ENCODE peak calls at places on chromosomes 3 and 15, in six cellular contexts. One of them, this sample, is unnamed.

GRCh38 chr3:101809178-101810022 is 30.4 kb downstream of the NXPE3 start:
- DNase-seq in kidney tubule cell: peak; percentile 81
- DNase-seq in AG10803: peak; percentile 38
- DNase-seq in progenitor cell of endocrine pancreas: no peak
- DNase-seq in aorta: no peak
- DNase-seq in GM12864: no peak
- DNase-seq in this sample: no peak

GRCh38 chr3:126083511-126083912 is 412 bp downstream of the SLC41A3 start:
- DNase-seq in kidney tubule cell: peak; percentile 56
- DNase-seq in AG10803: peak; percentile 22
- DNase-seq in progenitor cell of endocrine pancreas: peak; percentile 44
- DNase-seq in aorta: peak; percentile 83
- DNase-seq in GM12864: no peak
- DNase-seq in this sample: no peak

GRCh38 chr3:155242342-155242741 is 51.1 kb downstream of the STRIT1 start:
- DNase-seq in kidney tubule cell: no peak
- DNase-seq in AG10803: peak; percentile 71
- DNase-seq in progenitor cell of endocrine pancreas: no peak
- DNase-seq in aorta: no peak
- DNase-seq in GM12864: no peak
- DNase-seq in this sample: no peak

GRCh38 chr3:170419301-170420087 is 826 bp downstream of the CLDN11 start:
- DNase-seq in kidney tubule cell: no peak
- DNase-seq in AG10803: peak; percentile 59
- DNase-seq in progenitor cell of endocrine pancreas: no peak
- DNase-seq in aorta: no peak
- DNase-seq in GM12864: no peak
- DNase-seq in this sample: no peak

GRCh38 chr3:48990636-48991421 is 788 bp downstream of the P4HTM start:
- DNase-seq in kidney tubule cell: peak; percentile 43
- DNase-seq in AG10803: peak; percentile 23
- DNase-seq in progenitor cell of endocrine pancreas: no peak
- DNase-seq in aorta: no peak
- DNase-seq in GM12864: no peak
- DNase-seq in this sample: no peak

GRCh38 chr3:10930641-10931040 is 61.9 kb upstream of the SLC6A1 start:
- DNase-seq in kidney tubule cell: no peak
- DNase-seq in AG10803: no peak
- DNase-seq in progenitor cell of endocrine pancreas: no peak
- DNase-seq in aorta: peak; percentile 48
- DNase-seq in GM12864: no peak
- DNase-seq in this sample: no peak

GRCh38 chr15:67077641-67078215 is 12.3 kb downstream of the SMAD3 start:
- DNase-seq in kidney tubule cell: no peak
- DNase-seq in AG10803: no peak
- DNase-seq in progenitor cell of endocrine pancreas: no peak
- DNase-seq in aorta: peak; percentile 32
- DNase-seq in GM12864: no peak
- DNase-seq in this sample: no peak

GRCh38 chr3:16816048-16816780 is 68.5 kb upstream of the PLCL2 start:
- DNase-seq in kidney tubule cell: no peak
- DNase-seq in AG10803: no peak
- DNase-seq in progenitor cell of endocrine pancreas: no peak
- DNase-seq in aorta: no peak
- DNase-seq in GM12864: peak; percentile 30
- DNase-seq in this sample: no peak

GRCh38 chr15:39172380-39173281 is 408.2 kb upstream of the THBS1 start:
- DNase-seq in kidney tubule cell: peak; percentile 84
- DNase-seq in AG10803: peak; percentile 76
- DNase-seq in progenitor cell of endocrine pancreas: no peak
- DNase-seq in aorta: no peak
- DNase-seq in GM12864: no peak
- DNase-seq in this sample: peak; percentile 78

GRCh38 chr3:100882571-100882981 is 110.6 kb downstream of the ABI3BP start:
- DNase-seq in kidney tubule cell: peak; percentile 25
- DNase-seq in AG10803: peak; percentile 53
- DNase-seq in progenitor cell of endocrine pancreas: no peak
- DNase-seq in aorta: no peak
- DNase-seq in GM12864: no peak
- DNase-seq in this sample: no peak

GRCh38 chr3:195753609-195754008 is 32.8 kb downstream of the MUC20 start:
- DNase-seq in kidney tubule cell: no peak
- DNase-seq in AG10803: no peak
- DNase-seq in progenitor cell of endocrine pancreas: no peak
- DNase-seq in aorta: peak; percentile 57
- DNase-seq in GM12864: no peak
- DNase-seq in this sample: no peak

GRCh38 chr3:50193746-50194127 is 2.3 kb downstream of the GNAT1 start:
- DNase-seq in kidney tubule cell: no peak
- DNase-seq in AG10803: no peak
- DNase-seq in progenitor cell of endocrine pancreas: no peak
- DNase-seq in aorta: no peak
- DNase-seq in GM12864: no peak
- DNase-seq in this sample: no peak

GRCh38 chr3:25461946-25462345 is 33.9 kb downstream of the RARB start:
- DNase-seq in kidney tubule cell: no peak
- DNase-seq in AG10803: no peak
- DNase-seq in progenitor cell of endocrine pancreas: no peak
- DNase-seq in aorta: no peak
- DNase-seq in GM12864: no peak
- DNase-seq in this sample: no peak

GRCh38 chr3:64619216-64619615 is 68.6 kb downstream of the ADAMTS9 start:
- DNase-seq in kidney tubule cell: no peak
- DNase-seq in AG10803: no peak
- DNase-seq in progenitor cell of endocrine pancreas: no peak
- DNase-seq in aorta: no peak
- DNase-seq in GM12864: no peak
- DNase-seq in this sample: no peak

GRCh38 chr15:48392356-48392755 is 61.1 kb downstream of the DUT start:
- DNase-seq in kidney tubule cell: no peak
- DNase-seq in AG10803: peak; percentile 79
- DNase-seq in progenitor cell of endocrine pancreas: no peak
- DNase-seq in aorta: no peak
- DNase-seq in GM12864: no peak
- DNase-seq in this sample: no peak

GRCh38 chr15:61518191-61518950 is 289.3 kb upstream of the RORA start:
- DNase-seq in kidney tubule cell: peak; percentile 1
- DNase-seq in AG10803: peak; percentile 29
- DNase-seq in progenitor cell of endocrine pancreas: no peak
- DNase-seq in aorta: no peak
- DNase-seq in GM12864: no peak
- DNase-seq in this sample: no peak

GRCh38 chr3:47669026-47669749 is 90.5 kb upstream of the CSPG5 start:
- DNase-seq in kidney tubule cell: peak; percentile 16
- DNase-seq in AG10803: no peak
- DNase-seq in progenitor cell of endocrine pancreas: no peak
- DNase-seq in aorta: no peak
- DNase-seq in GM12864: no peak
- DNase-seq in this sample: no peak

GRCh38 chr15:82951472-82952155 is 906 bp downstream of the HOMER2 start:
- DNase-seq in kidney tubule cell: peak; percentile 58
- DNase-seq in AG10803: peak; percentile 18
- DNase-seq in progenitor cell of endocrine pancreas: no peak
- DNase-seq in aorta: no peak
- DNase-seq in GM12864: no peak
- DNase-seq in this sample: no peak

GRCh38 chr3:129383292-129383860 is 45.1 kb downstream of the EFCAB12 start:
- DNase-seq in kidney tubule cell: peak; percentile 71
- DNase-seq in AG10803: peak; percentile 48
- DNase-seq in progenitor cell of endocrine pancreas: peak; percentile 37
- DNase-seq in aorta: no peak
- DNase-seq in GM12864: peak; percentile 22
- DNase-seq in this sample: peak; percentile 27

GRCh38 chr3:190558796-190559195 is 44.9 kb downstream of the IL1RAP start:
- DNase-seq in kidney tubule cell: no peak
- DNase-seq in AG10803: no peak
- DNase-seq in progenitor cell of endocrine pancreas: no peak
- DNase-seq in aorta: no peak
- DNase-seq in GM12864: no peak
- DNase-seq in this sample: no peak

GRCh38 chr3:114878119-114878839 is 268.8 kb downstream of the ZBTB20 start:
- DNase-seq in kidney tubule cell: peak; percentile 74
- DNase-seq in AG10803: peak; percentile 8
- DNase-seq in progenitor cell of endocrine pancreas: no peak
- DNase-seq in aorta: no peak
- DNase-seq in GM12864: no peak
- DNase-seq in this sample: no peak

GRCh38 chr3:7977245-7978103 is 524.1 kb upstream of the LMCD1 start:
- DNase-seq in kidney tubule cell: peak; percentile 94
- DNase-seq in AG10803: no peak
- DNase-seq in progenitor cell of endocrine pancreas: no peak
- DNase-seq in aorta: no peak
- DNase-seq in GM12864: no peak
- DNase-seq in this sample: no peak

GRCh38 chr15:83510001-83510400 is 62.9 kb downstream of the SH3GL3 start:
- DNase-seq in kidney tubule cell: no peak
- DNase-seq in AG10803: no peak
- DNase-seq in progenitor cell of endocrine pancreas: no peak
- DNase-seq in aorta: no peak
- DNase-seq in GM12864: no peak
- DNase-seq in this sample: peak; percentile 7

This sample was measured in foreskin melanocyte.